ENCODE peak calls at places on chromosomes 4 and X, in four cellular contexts. B is aorta, D is hepatocyte, P is uterus. I is an unnamed sample.

GRCh38 chr4:183840311-183840710 is 64.8 kb upstream of the STOX2 start:
- DNase-seq in P (peak; percentile 75), D (peak; percentile 92), B (peak; percentile 84), I (peak; percentile 74)

GRCh38 chrX:36950495-36951253 is 57.5 kb upstream of the FAM47C start:
- DNase-seq in P (no peak), B (no peak), D (no peak), I (no peak)

GRCh38 chr4:168555437-168555836 is 58.6 kb downstream of the PALLD start:
- DNase-seq in D (no peak), B (no peak), P (no peak), I (no peak)

GRCh38 chrX:109839694-109840358 is 106.8 kb upstream of the ACSL4 start:
- DNase-seq in B (peak; percentile 49), D (peak; percentile 20), P (no peak), I (no peak)

GRCh38 chrX:40207626-40208025 is 109.9 kb upstream of the BCOR start:
- DNase-seq in B (no peak), D (no peak), P (no peak), I (no peak)

GRCh38 chrX:131633285-131633917 is 89.5 kb downstream of the OR13H1 start:
- DNase-seq in D (peak; percentile 76), P (peak; percentile 40), B (no peak), I (peak; percentile 61)

GRCh38 chr4:128859887-128860774 is 50.6 kb downstream of the JADE1 start:
- DNase-seq in P (no peak), B (no peak), D (peak; percentile 23), I (no peak)

GRCh38 chr4:86092684-86093083 is 267.2 kb downstream of the MAPK10 start:
- DNase-seq in P (no peak), B (no peak), D (no peak), I (no peak)

GRCh38 chr4:93788712-93789111 is 39.8 kb upstream of the ATOH1 start:
- DNase-seq in P (no peak), D (peak; percentile 53), B (no peak), I (no peak)

GRCh38 chrX:20151689-20152088 is 10.1 kb upstream of the EIF1AX start:
- DNase-seq in D (no peak), B (no peak), P (no peak), I (no peak)

GRCh38 chr4:56619160-56619559 is 61.9 kb downstream of the HOPX start:
- DNase-seq in D (no peak), B (no peak), P (no peak), I (no peak)

GRCh38 chr4:159328766-159329165 is 225.9 kb downstream of the RAPGEF2 start:
- DNase-seq in B (no peak), D (no peak), P (no peak), I (no peak)

DNA sequence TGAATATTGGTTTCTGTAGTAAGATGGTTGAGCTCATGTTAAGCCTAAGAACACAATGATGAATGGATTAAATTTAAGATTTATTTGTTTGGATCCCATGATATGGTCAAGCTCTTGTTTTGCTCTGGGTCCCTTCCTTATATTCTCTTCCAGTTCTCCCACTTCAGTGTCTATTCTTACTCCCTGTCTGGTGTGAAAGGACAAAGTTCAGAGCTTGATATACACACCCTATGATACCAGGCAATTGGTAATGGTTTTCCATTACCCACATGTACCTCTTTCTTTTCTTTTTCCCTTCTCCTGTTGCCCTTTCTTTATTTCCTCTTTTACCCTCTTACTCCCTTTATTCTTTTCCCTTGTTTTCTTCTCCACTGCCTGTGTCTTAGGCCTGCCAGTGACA is 223.6 kb downstream of the RAPGEF2 start:
- DNase-seq in P (no peak), B (no peak), D (no peak), I (no peak)
- H3K4me1 ChIP-seq in P (no peaks in the 10 kb centered on the region), B (no peaks in the 10 kb centered on the region), D (no peaks in the 10 kb centered on the region), I (peaks cover 2% of the 10 kb centered on the region)

GRCh38 chrX:154360155-154360713 is 14.2 kb downstream of the FLNA start:
- DNase-seq in B (no peak), D (no peak), P (no peak), I (no peak)
- H3K36me3 ChIP-seq in B (no peaks in the 10 kb centered on the region), D (no peaks in the 10 kb centered on the region), P (no peaks in the 10 kb centered on the region), I (peaks cover 51% of the 10 kb centered on the region)

DNA sequence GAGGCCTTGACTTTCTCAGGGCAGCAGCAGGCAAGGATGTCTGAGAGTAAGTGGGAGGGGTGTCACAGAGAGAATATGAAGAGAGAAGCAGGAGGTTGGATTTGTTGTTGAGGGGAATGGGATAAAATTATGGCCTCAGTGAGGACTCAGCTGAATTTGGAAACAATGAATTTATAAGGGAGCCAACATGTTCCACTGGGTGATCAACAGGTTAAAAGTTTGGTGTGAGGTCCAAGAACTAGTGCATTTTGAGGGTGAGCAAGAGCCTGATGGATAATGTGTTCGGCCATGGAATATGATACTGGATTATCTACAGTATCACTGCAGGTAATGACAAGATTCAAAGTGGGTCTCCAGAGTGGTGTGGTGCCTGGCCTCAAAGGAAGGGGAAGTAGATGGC is 33.5 kb downstream of the LIMCH1 start:
- DNase-seq in D (no peak), P (no peak), B (no peak), I (no peak)
- H3K4me1 ChIP-seq in D (no peaks in the 10 kb centered on the region), P (no peaks in the 10 kb centered on the region), B (peaks cover 7% of the 10 kb centered on the region), I (peaks cover 38% of the 10 kb centered on the region)

GRCh38 chr4:38925492-38926418 is 58.1 kb downstream of the FAM114A1 start:
- DNase-seq in D (peak; percentile 22), B (no peak), P (no peak), I (no peak)
- H3K36me3 ChIP-seq in D (no peaks in the 10 kb centered on the region), B (peaks cover 18% of the 10 kb centered on the region), P (no peaks in the 10 kb centered on the region), I (peaks cover 16% of the 10 kb centered on the region)

GRCh38 chr4:65665951-65666523 is 4.3 kb downstream of the EPHA5 start:
- DNase-seq in P (no peak), B (no peak), D (no peak), I (no peak)
- H3K4me1 ChIP-seq in P (no peaks in the 10 kb centered on the region), B (no peaks in the 10 kb centered on the region), D (peaks cover 15% of the 10 kb centered on the region), I (peaks cover 17% of the 10 kb centered on the region)

GRCh38 chr4:2744576-2745270 is 11.4 kb downstream of the TNIP2 start:
- DNase-seq in B (peak; percentile 44), P (no peak), D (no peak), I (no peak)
- H3K36me3 ChIP-seq in B (no peaks in the 10 kb centered on the region), P (no peaks in the 10 kb centered on the region), D (no peaks in the 10 kb centered on the region), I (peaks cover 10% of the 10 kb centered on the region)

I was measured in lung.